ENCODE peak calls at places on chromosomes 5 and 9, in six cellular contexts. E is GM12891, Q is HepG2, B is GM12878, F is K562, R is H1. N is an unnamed sample.

GRCh38 chr5:152004095-152004494 is 79.4 kb upstream of the GLRA1 start:
- DNase-seq in E (no peak), Q (no peak), B (no peak), F (no peak), R (no peak), N (no peak)

GRCh38 chr9:78121488-78121887 is 89.9 kb upstream of the GNAQ start:
- DNase-seq in E (no peak), Q (peak), B (no peak), F (peak), R (no peak), N (no peak)

GRCh38 chr9:18726546-18726945 is 252.6 kb downstream of the ADAMTSL1 start:
- DNase-seq in E (no peak), Q (no peak), B (no peak), F (no peak), R (no peak), N (no peak)

GRCh38 chr9:136634904-136635303 is 27.8 kb upstream of the EGFL7 start:
- DNase-seq in E (no peak), Q (no peak), B (no peak), F (no peak), R (no peak), N (no peak)

GRCh38 chr5:140840978-140841962 is at the start of gene PCDHA8:
- DNase-seq in E (no peak), Q (peak), B (no peak), F (peak), R (no peak), N (no peak)

GRCh38 chr9:118674942-118675341 is 694.3 kb downstream of the BRINP1 start:
- DNase-seq in E (no peak), Q (no peak), B (no peak), F (no peak), R (no peak), N (no peak)

GRCh38 chr5:175797521-175798038 is 73.8 kb upstream of the CPLX2 start:
- DNase-seq in E (no peak), Q (peak), B (no peak), F (no peak), R (peak), N (no peak)

GRCh38 chr9:31848505-31849285 is 535.7 kb upstream of the ACO1 start:
- DNase-seq in E (no peak), Q (peak), B (no peak), F (peak), R (no peak), N (no peak)

GRCh38 chr5:74017112-74017511 is 391.1 kb downstream of the ARHGEF28 start:
- DNase-seq in E (no peak), Q (no peak), B (no peak), F (no peak), R (no peak), N (no peak)

GRCh38 chr9:99000480-99001395 is 57.0 kb downstream of the COL15A1 start:
- DNase-seq in E (peak), Q (peak), B (peak), F (peak), R (no peak), N (no peak)

GRCh38 chr5:36619012-36619635 is 12.7 kb downstream of the SLC1A3 start:
- DNase-seq in E (no peak), Q (no peak), B (no peak), F (no peak), R (peak), N (no peak)

GRCh38 chr9:88084816-88085215 is 53.5 kb downstream of the SPATA31C2 start:
- DNase-seq in E (no peak), Q (no peak), B (no peak), F (no peak), R (no peak), N (no peak)

GRCh38 chr5:40483316-40483715 is 196.4 kb upstream of the PTGER4 start:
- DNase-seq in E (no peak), Q (no peak), B (no peak), F (no peak), R (no peak), N (no peak)

GRCh38 chr9:134059661-134060395 is 8.0 kb downstream of the BRD3 start:
- DNase-seq in E (peak), Q (no peak), B (peak), F (no peak), R (no peak), N (peak)

GRCh38 chr5:140242890-140243585 is 59.9 kb downstream of the PFDN1 start:
- DNase-seq in E (no peak), Q (no peak), B (no peak), F (no peak), R (no peak), N (no peak)

GRCh38 chr5:142255831-142256230 is 69.0 kb downstream of the SPRY4 start:
- DNase-seq in E (no peak), Q (no peak), B (no peak), F (no peak), R (no peak), N (no peak)

GRCh38 chr9:122213589-122214413 is 15.0 kb downstream of the LHX6 start:
- DNase-seq in E (peak), Q (peak), B (no peak), F (peak), R (peak), N (peak)

GRCh38 chr5:180829711-180830110 is 27.1 kb upstream of the MGAT1 start:
- DNase-seq in E (no peak), Q (no peak), B (no peak), F (no peak), R (no peak), N (no peak)

GRCh38 chr5:180831139-180832080 is 28.8 kb upstream of the MGAT1 start:
- DNase-seq in E (peak), Q (no peak), B (no peak), F (peak), R (no peak), N (peak)

GRCh38 chr5:180832638-180833068 is 28.4 kb downstream of the ZFP62 start:
- DNase-seq in E (no peak), Q (no peak), B (no peak), F (no peak), R (no peak), N (no peak)

GRCh38 chr5:180825768-180826525 is 23.3 kb upstream of the MGAT1 start:
- DNase-seq in E (no peak), Q (peak), B (no peak), F (no peak), R (no peak), N (no peak)

DNA sequence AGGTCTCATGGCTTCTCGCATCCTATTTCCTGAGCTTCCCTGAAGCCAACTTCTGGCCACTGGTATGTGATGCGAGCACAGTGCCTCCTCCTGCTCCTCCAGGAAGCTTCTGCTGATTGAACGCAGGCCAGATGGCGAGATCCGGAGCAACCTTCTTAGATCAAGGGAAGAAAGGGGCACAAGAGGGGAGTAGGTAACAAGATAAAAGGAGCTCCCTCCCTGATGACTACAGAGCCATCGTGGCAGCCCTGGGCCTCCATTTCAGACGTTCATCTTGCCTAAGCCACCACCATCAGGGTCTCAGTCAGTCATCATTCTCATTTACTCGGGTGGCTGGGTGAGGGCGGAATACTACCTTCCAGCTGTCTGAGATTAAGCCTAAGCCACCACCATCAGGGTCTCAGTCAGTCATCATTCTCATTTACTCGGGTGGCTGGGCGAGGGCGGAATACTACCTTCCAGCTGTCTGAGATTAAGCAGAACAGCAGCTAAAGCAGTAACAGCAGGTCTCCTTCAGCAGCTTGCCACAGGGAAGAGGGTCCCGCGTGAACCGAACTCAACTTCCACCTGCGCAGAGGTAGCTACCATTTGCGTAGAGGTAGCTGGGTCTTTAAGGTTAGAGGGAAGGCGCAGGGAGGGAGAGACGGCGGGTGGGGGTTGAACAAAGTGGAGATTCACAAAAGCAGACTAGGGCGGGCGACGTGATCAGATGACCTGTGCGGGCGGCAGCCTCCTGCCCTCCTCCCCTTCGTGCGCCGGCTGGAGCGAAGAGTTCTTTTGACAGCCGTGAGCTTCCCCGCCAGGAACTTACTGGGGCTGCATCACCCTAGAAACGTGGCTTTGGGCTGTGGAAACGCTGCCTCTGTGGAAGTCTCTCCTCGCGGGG is 27.9 kb upstream of the MGAT1 start:
- DNase-seq in E (no peak), Q (no peak), B (no peak), F (no peak), R (no peak), N (peak)
- TF ChIP-seq POLR2A in E (peak), Q (no peak), B (peak), F (no peak), R (no peak), N (peak)

GRCh38 chr9:76608562-76609254 is 149.7 kb downstream of the GCNT1 start:
- DNase-seq in E (no peak), Q (no peak), B (no peak), F (no peak), R (no peak), N (no peak)
- TF ChIP-seq POLR2AphosphoS5 in E (no peak), Q (no peak), B (no peak), F (no peak), R (no peak), N (no peak)

GRCh38 chr9:74431467-74431866 is 65.7 kb upstream of the RORB start:
- DNase-seq in E (no peak), Q (no peak), B (no peak), F (no peak), R (no peak), N (no peak)
- TF ChIP-seq TAF1 in E (no peak), Q (no peak), B (no peak), F (no peak), R (no peak), N (no peak)

DNA sequence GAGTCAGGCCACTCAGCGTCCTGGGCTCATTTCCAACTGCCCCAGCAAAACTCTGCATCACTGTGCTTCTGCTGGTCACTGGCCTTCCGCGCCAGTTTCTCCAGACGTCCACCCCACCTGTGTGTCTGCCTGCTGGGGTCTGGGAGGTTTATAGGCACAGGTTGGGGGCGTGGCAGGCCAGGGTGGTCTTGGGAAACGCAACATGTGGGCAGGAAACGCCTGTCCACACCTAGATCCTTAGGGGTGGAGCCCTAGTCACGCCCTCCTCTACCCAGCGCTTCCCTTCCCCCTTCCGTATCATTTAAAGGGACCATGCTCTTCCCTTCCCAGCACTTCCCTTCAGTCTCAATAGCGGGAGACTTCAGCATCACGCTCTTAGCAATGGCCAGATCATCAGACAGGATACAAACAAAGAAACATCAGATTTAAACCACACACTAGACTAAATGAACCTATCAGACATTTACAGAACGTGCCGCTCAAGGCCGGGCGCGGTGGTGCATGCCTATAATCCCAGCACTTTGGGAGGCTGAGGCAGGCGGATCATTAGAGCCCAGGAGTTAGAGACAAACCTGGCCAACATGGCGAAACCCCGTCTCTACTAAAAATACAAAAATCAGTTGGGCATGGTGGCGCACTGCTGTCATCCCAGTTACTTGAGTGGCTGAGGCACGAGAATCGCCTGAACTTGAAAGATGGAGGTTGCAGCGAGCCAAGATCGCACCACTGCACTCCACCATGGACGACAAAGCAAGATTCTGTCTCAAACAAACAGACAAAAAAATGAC is 11.8 kb upstream of the BTNL9 start:
- DNase-seq in E (no peak), Q (no peak), B (no peak), F (peak), R (peak), N (no peak)
- TF ChIP-seq POLR2A in E (no peak), Q (no peak), B (no peak), F (peak), R (no peak), N (no peak)

GRCh38 chr5:109409061-109409843 is 522 bp downstream of the PJA2 start:
- DNase-seq in E (peak), Q (peak), B (peak), F (peak), R (no peak), N (peak)
- TF ChIP-seq POLR2AphosphoS5 in E (peak), Q (no peak), B (peak), F (peak), R (peak), N (peak)

DNA sequence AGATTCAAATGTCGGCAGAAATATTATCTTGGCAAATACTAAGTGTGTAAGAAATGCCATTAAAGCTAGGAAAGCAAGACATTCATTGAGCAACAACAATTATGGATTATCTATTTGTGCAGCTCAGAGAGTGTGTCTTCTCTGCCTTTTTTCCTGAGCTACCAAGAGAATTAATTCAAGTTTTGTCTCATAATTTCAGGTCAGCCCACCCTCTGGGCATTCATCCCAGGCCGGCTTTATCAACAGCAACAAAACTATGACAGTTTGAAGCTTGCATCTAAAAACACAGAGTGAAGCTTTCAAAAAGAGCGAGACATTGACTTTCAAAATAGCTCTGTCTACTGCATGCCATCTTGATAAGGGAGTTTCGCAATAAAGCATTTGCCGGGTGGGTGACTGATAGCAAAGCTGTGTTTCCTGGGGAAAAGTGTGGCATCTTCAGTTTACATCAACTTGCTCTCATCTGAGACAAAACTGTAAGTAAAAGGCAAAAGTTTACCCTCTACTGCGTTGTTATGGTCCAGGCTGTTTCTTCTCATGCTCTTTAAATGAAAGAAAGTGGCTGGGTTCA is 182.5 kb downstream of the IRX1 start:
- DNase-seq in E (no peak), Q (no peak), B (no peak), F (no peak), R (no peak), N (no peak)
- TF ChIP-seq TAF1 in E (no peak), Q (no peak), B (no peak), F (no peak), R (no peak), N (no peak)

DNA sequence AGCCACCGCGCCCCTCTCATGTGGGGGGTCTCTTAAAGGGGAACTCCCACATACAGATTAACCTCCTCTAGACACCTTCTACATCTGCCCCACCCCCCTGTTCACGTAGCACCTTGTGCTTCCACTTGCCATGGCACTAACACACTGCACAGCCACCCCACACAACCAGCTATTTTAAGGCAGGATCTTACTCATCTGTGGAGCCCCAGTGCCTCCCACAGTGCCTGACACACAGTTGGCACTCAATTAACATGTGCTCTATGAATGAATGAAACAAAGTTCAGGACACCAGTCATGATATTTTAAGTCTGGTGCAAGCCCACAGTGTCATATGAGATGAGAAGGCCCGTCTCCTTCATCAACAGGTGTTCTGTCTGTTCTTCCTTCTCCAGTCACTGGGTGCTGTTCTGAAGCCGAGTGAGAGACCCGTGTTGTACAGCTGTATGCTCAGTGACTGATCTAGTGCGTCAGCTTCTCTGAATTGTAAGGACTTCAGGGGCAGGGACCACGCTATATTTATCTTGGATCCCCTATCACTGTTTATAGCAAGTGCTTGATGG is 149.1 kb downstream of the TLE1 start:
- DNase-seq in E (no peak), Q (no peak), B (no peak), F (no peak), R (no peak), N (no peak)
- TF ChIP-seq POLR2A in E (no peak), Q (no peak), B (no peak), F (no peak), R (no peak), N (no peak)

N was measured in GM12892.